ENCODE peak calls at places on chromosome X, in eight cellular contexts. One of them, this sample, is unnamed.
A peak's percentile ranks its signal among the peaks of the same experiment; 100 is the strongest.

GRCh38 chrX:103878466-103879151 is 46.6 kb upstream of the RAB9B start:
- DNase-seq in hepatic stellate cell: peak; percentile 42
- DNase-seq in body of pancreas: no peak
- DNase-seq in NAMALWA: no peak
- DNase-seq in CD4-positive, alpha-beta memory T cell: no peak
- DNase-seq in NCI-H2081: no peak
- DNase-seq in Calu3: peak; percentile 61
- DNase-seq in NCI-H2029: no peak
- DNase-seq in this sample: no peak

GRCh38 chrX:120450163-120450562 is 18.9 kb downstream of the LAMP2 start:
- DNase-seq in hepatic stellate cell: peak; percentile 6
- DNase-seq in body of pancreas: no peak
- DNase-seq in NAMALWA: peak; percentile 29
- DNase-seq in CD4-positive, alpha-beta memory T cell: no peak
- DNase-seq in NCI-H2081: no peak
- DNase-seq in Calu3: peak; percentile 9
- DNase-seq in NCI-H2029: no peak
- DNase-seq in this sample: peak; percentile 66

GRCh38 chrX:150944233-150944632 is 38.9 kb upstream of the HMGB3 start:
- DNase-seq in hepatic stellate cell: no peak
- DNase-seq in body of pancreas: no peak
- DNase-seq in NAMALWA: no peak
- DNase-seq in CD4-positive, alpha-beta memory T cell: no peak
- DNase-seq in NCI-H2081: no peak
- DNase-seq in Calu3: no peak
- DNase-seq in NCI-H2029: no peak
- DNase-seq in this sample: no peak

GRCh38 chrX:150258463-150259430 is 104.4 kb upstream of the MAMLD1 start:
- DNase-seq in hepatic stellate cell: peak; percentile 24
- DNase-seq in body of pancreas: no peak
- DNase-seq in NAMALWA: no peak
- DNase-seq in CD4-positive, alpha-beta memory T cell: no peak
- DNase-seq in NCI-H2081: no peak
- DNase-seq in Calu3: no peak
- DNase-seq in NCI-H2029: no peak
- DNase-seq in this sample: no peak

GRCh38 chrX:142095816-142096215 is 109.3 kb downstream of the MAGEC2 start:
- DNase-seq in hepatic stellate cell: no peak
- DNase-seq in body of pancreas: no peak
- DNase-seq in NAMALWA: no peak
- DNase-seq in CD4-positive, alpha-beta memory T cell: no peak
- DNase-seq in NCI-H2081: no peak
- DNase-seq in Calu3: no peak
- DNase-seq in NCI-H2029: no peak
- DNase-seq in this sample: no peak

GRCh38 chrX:92247076-92247475 is 467.9 kb downstream of the PCDH11X start:
- DNase-seq in hepatic stellate cell: peak; percentile 0
- DNase-seq in body of pancreas: no peak
- DNase-seq in NAMALWA: no peak
- DNase-seq in CD4-positive, alpha-beta memory T cell: no peak
- DNase-seq in NCI-H2081: no peak
- DNase-seq in Calu3: no peak
- DNase-seq in NCI-H2029: no peak
- DNase-seq in this sample: no peak

GRCh38 chrX:150084474-150085229 is 146.4 kb upstream of the EOLA2 start:
- DNase-seq in hepatic stellate cell: peak; percentile 23
- DNase-seq in body of pancreas: no peak
- DNase-seq in NAMALWA: no peak
- DNase-seq in CD4-positive, alpha-beta memory T cell: no peak
- DNase-seq in NCI-H2081: no peak
- DNase-seq in Calu3: no peak
- DNase-seq in NCI-H2029: no peak
- DNase-seq in this sample: no peak

GRCh38 chrX:138954976-138955375 is 243.5 kb upstream of the FGF13 start:
- DNase-seq in hepatic stellate cell: no peak
- DNase-seq in body of pancreas: no peak
- DNase-seq in NAMALWA: no peak
- DNase-seq in CD4-positive, alpha-beta memory T cell: no peak
- DNase-seq in NCI-H2081: no peak
- DNase-seq in Calu3: no peak
- DNase-seq in NCI-H2029: no peak
- DNase-seq in this sample: no peak

GRCh38 chrX:97705936-97706335 is 822.2 kb downstream of the RPA4 start:
- DNase-seq in hepatic stellate cell: no peak
- DNase-seq in body of pancreas: no peak
- DNase-seq in NAMALWA: no peak
- DNase-seq in CD4-positive, alpha-beta memory T cell: no peak
- DNase-seq in NCI-H2081: no peak
- DNase-seq in Calu3: no peak
- DNase-seq in NCI-H2029: no peak
- DNase-seq in this sample: no peak

GRCh38 chrX:81876437-81876836 is 674.5 kb downstream of the SH3BGRL start:
- DNase-seq in hepatic stellate cell: no peak
- DNase-seq in body of pancreas: no peak
- DNase-seq in NAMALWA: no peak
- DNase-seq in CD4-positive, alpha-beta memory T cell: no peak
- DNase-seq in NCI-H2081: no peak
- DNase-seq in Calu3: no peak
- DNase-seq in NCI-H2029: no peak
- DNase-seq in this sample: no peak

GRCh38 chrX:31547416-31547815 is 475.6 kb upstream of the FTHL17 start:
- DNase-seq in hepatic stellate cell: no peak
- DNase-seq in body of pancreas: no peak
- DNase-seq in NAMALWA: no peak
- DNase-seq in CD4-positive, alpha-beta memory T cell: no peak
- DNase-seq in NCI-H2081: no peak
- DNase-seq in Calu3: no peak
- DNase-seq in NCI-H2029: no peak
- DNase-seq in this sample: no peak

GRCh38 chrX:134849390-134849789 is 141.4 kb upstream of the SMIM10 start:
- DNase-seq in hepatic stellate cell: peak; percentile 11
- DNase-seq in body of pancreas: no peak
- DNase-seq in NAMALWA: no peak
- DNase-seq in CD4-positive, alpha-beta memory T cell: no peak
- DNase-seq in NCI-H2081: no peak
- DNase-seq in Calu3: no peak
- DNase-seq in NCI-H2029: no peak
- DNase-seq in this sample: no peak

This sample was measured in KBM-7.